ENCODE peak calls at places on chromosomes 7 and 10, in ten cellular contexts. A is cardiac muscle cell; R is CD8-positive, alpha-beta T cell; I is dorsolateral prefrontal cortex; K is AG10803; U is HFF-Myc; Z is AG09309; W is psoas muscle; X is HL-60; V is sigmoid colon. E is an unnamed sample.

GRCh38 chr7:87369216-87369615 is 23.8 kb downstream of the CROT start:
- DNase-seq in A (no peak), R (no peak), I (no peak), K (no peak), U (no peak), Z (no peak), W (no peak), X (no peak), V (no peak), E (no peak)

GRCh38 chr10:69239816-69240434 is 19.8 kb downstream of the HKDC1 start:
- DNase-seq in A (peak), R (no peak), I (no peak), K (peak), U (no peak), Z (no peak), W (no peak), X (peak), V (peak), E (no peak)

GRCh38 chr10:119803264-119803663 is 69.4 kb downstream of the MCMBP start:
- DNase-seq in A (peak), R (no peak), I (no peak), K (peak), U (no peak), Z (no peak), W (no peak), X (no peak), V (no peak), E (no peak)

GRCh38 chr10:10699427-10699826 is 318.2 kb upstream of the CELF2 start:
- DNase-seq in A (no peak), R (no peak), I (no peak), K (no peak), U (no peak), Z (no peak), W (no peak), X (no peak), V (no peak), E (no peak)

GRCh38 chr10:59465089-59465488 is 102.7 kb upstream of the FAM13C start:
- DNase-seq in A (peak), R (no peak), I (no peak), K (peak), U (no peak), Z (peak), W (no peak), X (no peak), V (no peak), E (no peak)

GRCh38 chr10:84933402-84933801 is 605.0 kb downstream of the CCSER2 start:
- DNase-seq in A (no peak), R (no peak), I (no peak), K (no peak), U (no peak), Z (no peak), W (no peak), X (peak), V (no peak), E (no peak)

GRCh38 chr7:126485791-126486190 is 767.0 kb downstream of the GRM8 start:
- DNase-seq in A (no peak), R (no peak), I (no peak), K (no peak), U (no peak), Z (no peak), W (no peak), X (no peak), V (no peak), E (no peak)

GRCh38 chr10:126422561-126422960 is 34.3 kb upstream of the ADAM12 start:
- DNase-seq in A (no peak), R (no peak), I (no peak), K (peak), U (no peak), Z (no peak), W (no peak), X (no peak), V (no peak), E (no peak)

GRCh38 chr7:29044529-29044928 is 86.4 kb upstream of the TRIL start:
- DNase-seq in A (peak), R (no peak), I (no peak), K (peak), U (no peak), Z (no peak), W (no peak), X (no peak), V (no peak), E (no peak)

GRCh38 chr7:101146-101545 is 91.2 kb upstream of the FAM20C start:
- DNase-seq in A (no peak), R (no peak), I (peak), K (no peak), U (no peak), Z (no peak), W (no peak), X (no peak), V (no peak), E (no peak)

GRCh38 chr7:43572516-43573049 is 10.3 kb upstream of the STK17A start:
- DNase-seq in A (peak), R (no peak), I (no peak), K (peak), U (peak), Z (peak), W (no peak), X (peak), V (peak), E (no peak)

GRCh38 chr10:44813201-44813600 is 97.9 kb upstream of the TMEM72 start:
- DNase-seq in A (no peak), R (no peak), I (no peak), K (no peak), U (no peak), Z (no peak), W (no peak), X (no peak), V (no peak), E (no peak)

GRCh38 chr7:27182861-27183681 is 2.0 kb downstream of the HOXA11 start:
- DNase-seq in A (no peak), R (no peak), I (no peak), K (no peak), U (no peak), Z (no peak), W (no peak), X (no peak), V (peak), E (peak)

DNA sequence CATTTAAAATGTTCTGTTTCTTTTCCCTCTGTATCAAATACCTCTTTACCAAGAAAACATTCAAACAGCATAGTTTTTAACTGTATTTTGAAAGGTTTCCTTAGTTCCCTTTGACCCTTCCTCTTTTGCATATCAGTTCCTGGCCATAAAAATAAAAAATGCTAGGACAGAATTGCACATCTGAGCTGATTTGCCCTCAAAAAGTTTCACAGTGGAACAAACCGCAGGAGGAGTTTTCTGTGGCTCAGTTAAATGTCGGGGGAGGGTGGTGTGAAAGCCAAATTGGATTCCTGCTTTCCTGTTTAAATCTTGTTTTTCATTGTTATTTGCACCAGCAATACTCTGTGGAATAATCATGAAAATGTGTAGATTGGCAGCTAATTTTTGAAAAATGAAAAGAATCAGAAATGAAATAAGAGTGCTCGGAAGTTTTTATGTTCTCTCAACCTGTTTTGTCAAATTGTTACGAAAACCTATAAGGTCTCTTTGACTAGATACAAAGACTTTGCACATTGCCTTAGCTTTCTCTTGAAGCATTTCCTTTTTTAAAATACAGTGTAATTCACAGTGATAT is 8.2 kb downstream of the IKZF1 start:
- DNase-seq in A (no peak), R (no peak), I (no peak), K (no peak), U (no peak), Z (no peak), W (no peak), X (peak), V (no peak), E (no peak)
- H3K4me3 ChIP-seq in A (no peak), R (peak), I (no peak), K (no peak), U (no peak), Z (no peak), W (no peak), X (no peak), V (no peak), E (peak)

GRCh38 chr7:48419401-48419800 is 248.1 kb downstream of the ABCA13 start:
- DNase-seq in A (no peak), R (no peak), I (no peak), K (no peak), U (no peak), Z (no peak), W (no peak), X (no peak), V (no peak), E (no peak)

GRCh38 chr7:48416327-48416908 is 245.2 kb downstream of the ABCA13 start:
- DNase-seq in A (no peak), R (no peak), I (no peak), K (no peak), U (no peak), Z (no peak), W (no peak), X (no peak), V (no peak), E (no peak)

GRCh38 chr7:48426331-48426965 is 255.2 kb downstream of the ABCA13 start:
- DNase-seq in A (no peak), R (no peak), I (no peak), K (no peak), U (no peak), Z (no peak), W (no peak), X (no peak), V (no peak), E (no peak)

GRCh38 chr7:48424731-48425130 is 253.5 kb downstream of the ABCA13 start:
- DNase-seq in A (peak), R (no peak), I (no peak), K (peak), U (no peak), Z (no peak), W (no peak), X (peak), V (no peak), E (no peak)

GRCh38 chr7:48421357-48421756 is 250.1 kb downstream of the ABCA13 start:
- DNase-seq in A (no peak), R (no peak), I (no peak), K (no peak), U (no peak), Z (no peak), W (no peak), X (no peak), V (no peak), E (no peak)
- TF ChIP-seq CTCF in A (no peak), R (no peak), I (no peak), K (no peak), U (no peak), Z (no peak), W (no peak), X (no peak), V (no peak), E (no peak)

GRCh38 chr7:114979803-114980507 is 58.1 kb downstream of the MDFIC start:
- DNase-seq in A (no peak), R (no peak), I (no peak), K (no peak), U (no peak), Z (no peak), W (no peak), X (no peak), V (no peak), E (no peak)

GRCh38 chr7:114977277-114977676 is 55.4 kb downstream of the MDFIC start:
- DNase-seq in A (no peak), R (no peak), I (no peak), K (no peak), U (no peak), Z (no peak), W (no peak), X (no peak), V (no peak), E (no peak)

GRCh38 chr7:114981323-114981722 is 59.4 kb downstream of the MDFIC start:
- DNase-seq in A (no peak), R (no peak), I (no peak), K (no peak), U (no peak), Z (no peak), W (no peak), X (no peak), V (no peak), E (no peak)

GRCh38 chr7:114976666-114977065 is 54.8 kb downstream of the MDFIC start:
- DNase-seq in A (peak), R (no peak), I (no peak), K (no peak), U (no peak), Z (no peak), W (no peak), X (no peak), V (no peak), E (no peak)

DNA sequence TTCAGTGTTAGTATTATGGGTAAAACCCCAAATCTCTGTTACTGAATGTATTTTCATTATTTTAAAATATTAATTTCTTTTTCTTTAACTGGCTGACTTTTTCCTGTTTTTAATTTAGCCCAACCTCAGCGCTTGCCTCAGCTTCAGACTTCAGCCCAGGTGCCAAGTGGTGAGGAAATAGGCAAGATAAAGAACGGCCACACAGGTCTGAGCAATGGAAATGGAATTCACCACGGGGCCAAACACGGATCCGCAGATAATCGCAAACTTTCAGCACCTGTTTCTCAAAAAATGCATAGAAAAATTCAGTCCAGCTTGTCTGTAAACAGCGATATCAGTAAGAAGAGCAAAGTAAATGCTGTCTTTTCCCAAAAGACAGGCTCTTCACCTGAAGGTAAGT is 57.5 kb downstream of the MDFIC start:
- DNase-seq in A (peak), R (no peak), I (no peak), K (peak), U (no peak), Z (peak), W (peak), X (no peak), V (peak), E (peak)
- H3K4me3 ChIP-seq in A (no peak), R (no peak), I (no peak), K (no peak), U (no peak), Z (no peak), W (peak), X (no peak), V (no peak), E (no peak)

GRCh38 chr10:95906675-95907453 is 911 bp upstream of the CC2D2B start:
- DNase-seq in A (peak), R (peak), I (peak), K (peak), U (peak), Z (peak), W (peak), X (peak), V (peak), E (peak)
- TF ChIP-seq CTCF in A (peak), R (no peak), I (no peak), K (peak), U (peak), Z (peak), W (no peak), X (peak), V (no peak), E (no peak)

DNA sequence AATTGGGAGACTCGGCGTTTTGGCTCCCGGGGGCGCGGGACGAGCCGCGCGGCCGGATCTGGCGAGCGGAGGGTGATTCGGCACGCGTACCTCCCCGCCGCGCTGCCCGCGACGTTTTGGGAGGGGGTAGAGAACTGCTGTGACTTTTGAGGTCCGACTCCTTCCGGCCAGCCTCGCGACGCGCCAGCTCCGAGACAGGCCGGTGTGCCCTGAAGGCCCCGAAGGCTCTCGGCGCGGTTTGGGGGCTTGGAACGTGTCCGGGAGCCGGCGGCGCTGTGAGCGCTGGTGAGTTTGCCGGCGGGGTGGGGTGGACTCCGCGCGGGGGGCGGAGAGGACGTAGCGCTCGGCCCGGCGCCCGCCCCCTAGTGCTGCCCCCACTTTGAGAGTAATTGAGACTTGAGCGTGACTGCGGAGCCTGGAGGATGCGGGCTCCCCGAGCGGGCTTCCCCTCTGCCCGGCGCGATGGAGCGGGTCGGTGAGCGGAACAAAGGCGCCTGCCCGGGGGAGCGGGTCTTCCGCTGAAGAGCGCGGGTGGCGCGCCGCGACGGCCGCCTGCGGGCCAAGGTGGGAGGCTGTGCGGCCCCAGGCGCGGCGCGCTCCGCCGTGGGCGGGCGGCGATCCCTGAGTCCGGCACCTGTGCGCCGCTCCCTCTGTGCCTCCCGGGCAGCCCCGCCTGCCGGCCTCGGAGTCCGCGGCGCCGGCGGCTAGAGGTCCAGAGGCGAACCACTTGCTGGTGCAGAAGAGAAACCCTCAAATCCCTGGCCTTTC is at the start of gene GALNT17:
- DNase-seq in A (no peak), R (no peak), I (no peak), K (no peak), U (no peak), Z (no peak), W (peak), X (no peak), V (no peak), E (no peak)
- H3K4me3 ChIP-seq in A (peak), R (no peak), I (peak), K (no peak), U (no peak), Z (no peak), W (peak), X (no peak), V (peak), E (peak)

GRCh38 chr7:135704698-135705097 is 23.3 kb downstream of the SLC13A4 start:
- DNase-seq in A (no peak), R (no peak), I (no peak), K (no peak), U (no peak), Z (no peak), W (no peak), X (no peak), V (no peak), E (no peak)

GRCh38 chr7:135706858-135707569 is 21.0 kb downstream of the SLC13A4 start:
- DNase-seq in A (no peak), R (no peak), I (no peak), K (no peak), U (no peak), Z (no peak), W (no peak), X (no peak), V (no peak), E (no peak)

GRCh38 chr7:135707570-135707966 is 20.4 kb downstream of the SLC13A4 start:
- DNase-seq in A (no peak), R (no peak), I (no peak), K (no peak), U (no peak), Z (no peak), W (no peak), X (peak), V (no peak), E (no peak)

GRCh38 chr7:135706038-135706742 is 21.8 kb downstream of the SLC13A4 start:
- DNase-seq in A (no peak), R (no peak), I (no peak), K (no peak), U (no peak), Z (no peak), W (peak), X (no peak), V (no peak), E (no peak)

GRCh38 chr7:135704074-135704473 is 23.9 kb downstream of the SLC13A4 start:
- DNase-seq in A (no peak), R (no peak), I (no peak), K (no peak), U (no peak), Z (no peak), W (no peak), X (no peak), V (no peak), E (no peak)
- TF ChIP-seq CTCF in A (peak), R (no peak), I (no peak), K (no peak), U (peak), Z (peak), W (no peak), X (no peak), V (no peak), E (no peak)

DNA sequence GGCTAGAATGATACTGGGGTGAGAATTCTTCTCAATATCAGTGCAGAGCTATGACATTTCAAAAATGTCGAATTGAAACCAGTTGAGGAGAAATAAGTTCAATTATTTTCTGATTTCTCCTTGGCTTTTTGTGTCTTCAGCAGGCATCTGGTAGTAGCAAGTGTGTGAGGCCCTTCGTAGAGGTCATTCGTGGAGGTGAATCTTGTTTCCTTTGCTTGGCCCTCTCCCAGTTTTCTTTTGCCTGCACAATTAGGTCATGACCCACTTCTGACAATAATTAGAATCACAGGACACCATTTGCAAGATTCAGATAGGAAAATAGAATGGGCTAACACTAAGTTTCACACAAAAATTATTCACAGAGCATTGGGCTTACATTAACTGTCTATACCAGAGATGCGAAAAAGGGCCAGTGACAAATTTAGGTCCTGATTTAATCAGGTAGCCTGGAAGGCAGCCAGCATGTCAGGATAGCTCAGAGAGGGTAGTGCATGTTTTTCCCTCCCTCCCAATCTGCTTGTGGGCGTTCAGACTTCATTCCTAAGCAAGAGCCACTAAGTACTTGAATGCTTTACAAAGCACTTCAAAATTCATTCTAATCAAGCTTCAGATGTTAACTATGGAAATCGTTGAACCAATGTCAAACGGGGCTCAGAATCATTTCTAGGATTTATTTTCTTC is 24.0 kb upstream of the A1CF start:
- DNase-seq in A (no peak), R (no peak), I (no peak), K (no peak), U (no peak), Z (no peak), W (no peak), X (no peak), V (no peak), E (no peak)
- H3K4me3 ChIP-seq in A (no peak), R (no peak), I (no peak), K (no peak), U (no peak), Z (no peak), W (no peak), X (no peak), V (no peak), E (no peak)

GRCh38 chr10:118488710-118489497 is 106.5 kb downstream of the PRLHR start:
- DNase-seq in A (no peak), R (no peak), I (no peak), K (no peak), U (no peak), Z (no peak), W (no peak), X (no peak), V (no peak), E (no peak)
- TF ChIP-seq CTCF in A (no peak), R (no peak), I (no peak), K (no peak), U (no peak), Z (no peak), W (no peak), X (no peak), V (no peak), E (no peak)

GRCh38 chr7:2138146-2138765 is 94.5 kb downstream of the MAD1L1 start:
- DNase-seq in A (no peak), R (peak), I (no peak), K (no peak), U (no peak), Z (no peak), W (no peak), X (peak), V (no peak), E (peak)
- H3K4me3 ChIP-seq in A (no peak), R (peak), I (no peak), K (no peak), U (no peak), Z (no peak), W (no peak), X (peak), V (no peak), E (no peak)

E was measured in lower lobe of right lung.